ENCODE peak calls at places on chromosomes 16 and 17, in seven cellular contexts. One of them, this sample, is unnamed.

GRCh38 chr17:4547118-4547906 is 7.9 kb downstream of the MYBBP1A start:
- DNase-seq in GM12891: no peak
- DNase-seq in SK-N-SH: no peak
- DNase-seq in GM12878: no peak
- DNase-seq in H1: no peak
- DNase-seq in K562: no peak
- DNase-seq in HepG2: no peak
- DNase-seq in this sample: no peak

GRCh38 chr16:55615071-55615470 is 40.7 kb upstream of the SLC6A2 start:
- DNase-seq in GM12891: no peak
- DNase-seq in SK-N-SH: no peak
- DNase-seq in GM12878: no peak
- DNase-seq in H1: no peak
- DNase-seq in K562: no peak
- DNase-seq in HepG2: no peak
- DNase-seq in this sample: no peak

GRCh38 chr16:74372953-74373846 is 2.9 kb upstream of the NPIPB15 start:
- DNase-seq in GM12891: no peak
- DNase-seq in SK-N-SH: peak; percentile 5
- DNase-seq in GM12878: no peak
- DNase-seq in H1: no peak
- DNase-seq in K562: peak; percentile 7
- DNase-seq in HepG2: no peak
- DNase-seq in this sample: no peak

GRCh38 chr17:70621593-70621992 is 452.3 kb downstream of the KCNJ2 start:
- DNase-seq in GM12891: no peak
- DNase-seq in SK-N-SH: no peak
- DNase-seq in GM12878: no peak
- DNase-seq in H1: no peak
- DNase-seq in K562: no peak
- DNase-seq in HepG2: no peak
- DNase-seq in this sample: no peak

GRCh38 chr17:2346475-2346874 is 9.2 kb downstream of the SGSM2 start:
- DNase-seq in GM12891: no peak
- DNase-seq in SK-N-SH: no peak
- DNase-seq in GM12878: no peak
- DNase-seq in H1: no peak
- DNase-seq in K562: no peak
- DNase-seq in HepG2: no peak
- DNase-seq in this sample: no peak

GRCh38 chr16:49489686-49490320 is 116.2 kb downstream of the C16orf78 start:
- DNase-seq in GM12891: no peak
- DNase-seq in SK-N-SH: no peak
- DNase-seq in GM12878: no peak
- DNase-seq in H1: no peak
- DNase-seq in K562: no peak
- DNase-seq in HepG2: no peak
- DNase-seq in this sample: no peak

GRCh38 chr17:67151717-67152116 is 93.3 kb downstream of the HELZ start:
- DNase-seq in GM12891: no peak
- DNase-seq in SK-N-SH: no peak
- DNase-seq in GM12878: no peak
- DNase-seq in H1: no peak
- DNase-seq in K562: no peak
- DNase-seq in HepG2: no peak
- DNase-seq in this sample: no peak

GRCh38 chr16:70407811-70408274 is 31.1 kb downstream of the ST3GAL2 start:
- DNase-seq in GM12891: no peak
- DNase-seq in SK-N-SH: no peak
- DNase-seq in GM12878: no peak
- DNase-seq in H1: no peak
- DNase-seq in K562: no peak
- DNase-seq in HepG2: no peak
- DNase-seq in this sample: no peak

GRCh38 chr16:28318042-28318597 is 25.8 kb downstream of the SBK1 start:
- DNase-seq in GM12891: no peak
- DNase-seq in SK-N-SH: no peak
- DNase-seq in GM12878: no peak
- DNase-seq in H1: no peak
- DNase-seq in K562: no peak
- DNase-seq in HepG2: no peak
- DNase-seq in this sample: no peak

GRCh38 chr17:65156835-65157565 is 19.8 kb downstream of the RGS9 start:
- DNase-seq in GM12891: no peak
- DNase-seq in SK-N-SH: no peak
- DNase-seq in GM12878: no peak
- DNase-seq in H1: no peak
- DNase-seq in K562: no peak
- DNase-seq in HepG2: no peak
- DNase-seq in this sample: no peak

GRCh38 chr17:13311301-13311700 is 290.4 kb downstream of the HS3ST3A1 start:
- DNase-seq in GM12891: no peak
- DNase-seq in SK-N-SH: no peak
- DNase-seq in GM12878: no peak
- DNase-seq in H1: no peak
- DNase-seq in K562: no peak
- DNase-seq in HepG2: no peak
- DNase-seq in this sample: no peak

GRCh38 chr17:43530303-43531081 is 15.6 kb downstream of the ETV4 start:
- DNase-seq in GM12891: no peak
- DNase-seq in SK-N-SH: no peak
- DNase-seq in GM12878: no peak
- DNase-seq in H1: peak; percentile 99
- DNase-seq in K562: peak; percentile 50
- DNase-seq in HepG2: peak; percentile 100
- DNase-seq in this sample: no peak

GRCh38 chr17:80695979-80696378 is 151.3 kb downstream of the RPTOR start:
- DNase-seq in GM12891: no peak
- DNase-seq in SK-N-SH: peak; percentile 82
- DNase-seq in GM12878: no peak
- DNase-seq in H1: no peak
- DNase-seq in K562: no peak
- DNase-seq in HepG2: no peak
- DNase-seq in this sample: no peak

GRCh38 chr17:73272906-73273218 is 11.2 kb upstream of the CPSF4L start:
- DNase-seq in GM12891: no peak
- DNase-seq in SK-N-SH: peak; percentile 42
- DNase-seq in GM12878: no peak
- DNase-seq in H1: no peak
- DNase-seq in K562: no peak
- DNase-seq in HepG2: peak; percentile 97
- DNase-seq in this sample: no peak

GRCh38 chr17:74271902-74272563 is 2.0 kb upstream of the DNAI2 start:
- DNase-seq in GM12891: no peak
- DNase-seq in SK-N-SH: no peak
- DNase-seq in GM12878: no peak
- DNase-seq in H1: no peak
- DNase-seq in K562: no peak
- DNase-seq in HepG2: no peak
- DNase-seq in this sample: no peak

GRCh38 chr17:57696050-57696449 is 49.0 kb downstream of the CCDC182 start:
- DNase-seq in GM12891: no peak
- DNase-seq in SK-N-SH: no peak
- DNase-seq in GM12878: no peak
- DNase-seq in H1: no peak
- DNase-seq in K562: no peak
- DNase-seq in HepG2: no peak
- DNase-seq in this sample: no peak

GRCh38 chr17:32648450-32648849 is 161.7 kb downstream of the CDK5R1 start:
- DNase-seq in GM12891: no peak
- DNase-seq in SK-N-SH: no peak
- DNase-seq in GM12878: no peak
- DNase-seq in H1: no peak
- DNase-seq in K562: no peak
- DNase-seq in HepG2: no peak
- DNase-seq in this sample: no peak

GRCh38 chr16:54402270-54402669 is 115.7 kb upstream of the IRX3 start:
- DNase-seq in GM12891: no peak
- DNase-seq in SK-N-SH: peak; percentile 78
- DNase-seq in GM12878: no peak
- DNase-seq in H1: no peak
- DNase-seq in K562: no peak
- DNase-seq in HepG2: no peak
- DNase-seq in this sample: no peak

GRCh38 chr17:76554131-76554530 is 14.3 kb downstream of the PRCD start:
- DNase-seq in GM12891: no peak
- DNase-seq in SK-N-SH: no peak
- DNase-seq in GM12878: no peak
- DNase-seq in H1: no peak
- DNase-seq in K562: no peak
- DNase-seq in HepG2: no peak
- DNase-seq in this sample: no peak

GRCh38 chr17:80008383-80008840 is 27.3 kb downstream of the TBC1D16 start:
- DNase-seq in GM12891: peak; percentile 95
- DNase-seq in SK-N-SH: peak; percentile 98
- DNase-seq in GM12878: no peak
- DNase-seq in H1: peak; percentile 38
- DNase-seq in K562: peak; percentile 94
- DNase-seq in HepG2: peak; percentile 78
- DNase-seq in this sample: peak; percentile 89

GRCh38 chr16:88430185-88430523 is 22.9 kb upstream of the ZFPM1 start:
- DNase-seq in GM12891: peak; percentile 73
- DNase-seq in SK-N-SH: no peak
- DNase-seq in GM12878: no peak
- DNase-seq in H1: no peak
- DNase-seq in K562: no peak
- DNase-seq in HepG2: no peak
- DNase-seq in this sample: no peak

GRCh38 chr17:47239663-47240374 is 13.8 kb upstream of the ITGB3 start:
- DNase-seq in GM12891: no peak
- DNase-seq in SK-N-SH: peak; percentile 77
- DNase-seq in GM12878: peak; percentile 40
- DNase-seq in H1: no peak
- DNase-seq in K562: peak; percentile 32
- DNase-seq in HepG2: no peak
- DNase-seq in this sample: no peak

GRCh38 chr16:66028505-66029216 is 337.8 kb upstream of the CDH5 start:
- DNase-seq in GM12891: no peak
- DNase-seq in SK-N-SH: no peak
- DNase-seq in GM12878: no peak
- DNase-seq in H1: no peak
- DNase-seq in K562: no peak
- DNase-seq in HepG2: no peak
- DNase-seq in this sample: no peak

GRCh38 chr16:17448640-17449638 is 21.8 kb downstream of the XYLT1 start:
- DNase-seq in GM12891: no peak
- DNase-seq in SK-N-SH: peak; percentile 20
- DNase-seq in GM12878: no peak
- DNase-seq in H1: no peak
- DNase-seq in K562: no peak
- DNase-seq in HepG2: no peak
- DNase-seq in this sample: no peak

DNA sequence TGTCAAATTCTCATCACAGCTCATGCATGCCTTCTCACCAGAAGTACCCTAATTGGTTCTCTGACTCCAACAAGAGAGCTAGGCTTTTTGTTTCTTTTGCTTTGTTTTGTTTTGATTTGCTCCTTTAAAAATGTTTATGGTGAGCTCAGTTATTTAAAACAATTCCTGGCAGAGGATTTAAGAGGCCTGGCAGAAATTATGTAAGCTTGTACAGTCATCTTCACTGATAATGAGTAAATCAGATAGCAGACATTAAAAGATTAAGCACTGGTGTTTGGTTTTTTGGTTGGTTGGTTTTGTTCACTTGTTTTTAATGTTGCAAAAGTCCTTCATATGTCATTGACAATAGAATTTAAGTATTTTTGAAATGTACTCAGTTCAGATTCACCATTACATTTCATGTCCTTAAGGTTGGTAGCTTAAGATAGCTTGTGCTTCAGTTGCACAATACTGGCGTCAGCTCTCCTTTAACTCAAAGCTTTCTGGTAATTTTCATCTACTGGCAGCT is 378.9 kb downstream of the CDH13 start:
- DNase-seq in GM12891: no peak
- DNase-seq in SK-N-SH: no peak
- DNase-seq in GM12878: no peak
- DNase-seq in H1: no peak
- DNase-seq in K562: no peak
- DNase-seq in HepG2: no peak
- DNase-seq in this sample: no peak
- TF ChIP-seq TAF1 in GM12891: no peak
- TF ChIP-seq TAF1 in SK-N-SH: no peak
- TF ChIP-seq TAF1 in GM12878: no peak
- TF ChIP-seq TAF1 in H1: no peak
- TF ChIP-seq TAF1 in K562: no peak
- TF ChIP-seq TAF1 in HepG2: no peak
- TF ChIP-seq TAF1 in this sample: no peak

GRCh38 chr16:30783280-30784109 is 3.5 kb downstream of the ZNF629 start:
- DNase-seq in GM12891: no peak
- DNase-seq in SK-N-SH: no peak
- DNase-seq in GM12878: no peak
- DNase-seq in H1: no peak
- DNase-seq in K562: no peak
- DNase-seq in HepG2: no peak
- DNase-seq in this sample: no peak
- TF ChIP-seq TAF1 in GM12891: no peak
- TF ChIP-seq TAF1 in SK-N-SH: no peak
- TF ChIP-seq TAF1 in GM12878: no peak
- TF ChIP-seq TAF1 in H1: no peak
- TF ChIP-seq TAF1 in K562: no peak
- TF ChIP-seq TAF1 in HepG2: no peak
- TF ChIP-seq TAF1 in this sample: no peak

GRCh38 chr17:9792181-9792840 is 919 bp upstream of the DHRS7C start:
- DNase-seq in GM12891: no peak
- DNase-seq in SK-N-SH: no peak
- DNase-seq in GM12878: no peak
- DNase-seq in H1: no peak
- DNase-seq in K562: no peak
- DNase-seq in HepG2: no peak
- DNase-seq in this sample: no peak
- TF ChIP-seq TAF1 in GM12891: no peak
- TF ChIP-seq TAF1 in SK-N-SH: no peak
- TF ChIP-seq TAF1 in GM12878: no peak
- TF ChIP-seq TAF1 in H1: no peak
- TF ChIP-seq TAF1 in K562: no peak
- TF ChIP-seq TAF1 in HepG2: no peak
- TF ChIP-seq TAF1 in this sample: no peak

GRCh38 chr17:83067071-83067717 is 12.2 kb upstream of the METRNL start:
- DNase-seq in GM12891: no peak
- DNase-seq in SK-N-SH: no peak
- DNase-seq in GM12878: no peak
- DNase-seq in H1: no peak
- DNase-seq in K562: no peak
- DNase-seq in HepG2: no peak
- DNase-seq in this sample: no peak

GRCh38 chr17:83065660-83066542 is 13.5 kb upstream of the METRNL start:
- DNase-seq in GM12891: no peak
- DNase-seq in SK-N-SH: no peak
- DNase-seq in GM12878: no peak
- DNase-seq in H1: no peak
- DNase-seq in K562: no peak
- DNase-seq in HepG2: no peak
- DNase-seq in this sample: no peak

GRCh38 chr17:83068641-83069570 is 10.5 kb upstream of the METRNL start:
- DNase-seq in GM12891: no peak
- DNase-seq in SK-N-SH: no peak
- DNase-seq in GM12878: no peak
- DNase-seq in H1: no peak
- DNase-seq in K562: no peak
- DNase-seq in HepG2: no peak
- DNase-seq in this sample: no peak

GRCh38 chr17:83069571-83069906 is 9.9 kb upstream of the METRNL start:
- DNase-seq in GM12891: no peak
- DNase-seq in SK-N-SH: no peak
- DNase-seq in GM12878: no peak
- DNase-seq in H1: no peak
- DNase-seq in K562: no peak
- DNase-seq in HepG2: no peak
- DNase-seq in this sample: no peak

GRCh38 chr17:83067718-83068261 is 11.6 kb upstream of the METRNL start:
- DNase-seq in GM12891: no peak
- DNase-seq in SK-N-SH: peak; percentile 61
- DNase-seq in GM12878: no peak
- DNase-seq in H1: no peak
- DNase-seq in K562: no peak
- DNase-seq in HepG2: no peak
- DNase-seq in this sample: no peak
- TF ChIP-seq TAF1 in GM12891: no peak
- TF ChIP-seq TAF1 in SK-N-SH: no peak
- TF ChIP-seq TAF1 in GM12878: no peak
- TF ChIP-seq TAF1 in H1: no peak
- TF ChIP-seq TAF1 in K562: no peak
- TF ChIP-seq TAF1 in HepG2: no peak
- TF ChIP-seq TAF1 in this sample: no peak

This sample was measured in GM12892.